ENCODE peak calls at places on chromosome 11, in ten cellular contexts. D is CD4-positive, alpha-beta T cell; N is stimulated activated CD8-positive, alpha-beta memory T cell treated with anti-CD3 and anti-CD28 coated beads, Interleukin-4, amount 100 ng/mL, for 48 hours; F is ovary; J is AG10803; L is Caco-2; V is heart left ventricle; C is activated CD8-positive, alpha-beta memory T cell treated with anti-CD3 and anti-CD28 coated beads, Interleukin-2, amount 50 U/mL, for 4 hours; E is DMS79; T is small intestine. O is an unnamed sample.

GRCh38 chr11:95149659-95150294 is 60.1 kb downstream of the ENDOD1 start:
- DNase-seq in D (no peak), N (no peak), F (peak), J (peak), L (peak), V (peak), C (no peak), E (no peak), T (peak), O (peak)

GRCh38 chr11:118232659-118233058 is 7.8 kb upstream of the JAML start:
- DNase-seq in D (no peak), N (peak), F (no peak), J (no peak), L (no peak), V (no peak), C (peak), E (no peak), T (no peak), O (no peak)

GRCh38 chr11:44983786-44984185 is 33.1 kb upstream of the TP53I11 start:
- DNase-seq in D (no peak), N (no peak), F (peak), J (no peak), L (peak), V (no peak), C (no peak), E (no peak), T (no peak), O (no peak)

GRCh38 chr11:132318421-132319157 is 948.2 kb downstream of the NTM start:
- DNase-seq in D (no peak), N (no peak), F (no peak), J (peak), L (no peak), V (no peak), C (no peak), E (no peak), T (no peak), O (no peak)

GRCh38 chr11:105706025-105706530 is 96.2 kb downstream of the GRIA4 start:
- DNase-seq in D (no peak), N (no peak), F (no peak), J (no peak), L (no peak), V (no peak), C (no peak), E (no peak), T (no peak), O (no peak)

GRCh38 chr11:122556605-122557004 is 98.9 kb upstream of the UBASH3B start:
- DNase-seq in D (peak), N (peak), F (no peak), J (peak), L (no peak), V (peak), C (peak), E (peak), T (peak), O (peak)

GRCh38 chr11:44617671-44618461 is 52.4 kb downstream of the CD82 start:
- DNase-seq in D (no peak), N (peak), F (no peak), J (no peak), L (peak), V (no peak), C (no peak), E (no peak), T (no peak), O (no peak)

GRCh38 chr11:33515347-33515746 is 185.3 kb downstream of the C11orf91 start:
- DNase-seq in D (no peak), N (no peak), F (no peak), J (peak), L (no peak), V (no peak), C (no peak), E (no peak), T (no peak), O (no peak)

GRCh38 chr11:4178813-4179662 is 84.4 kb downstream of the RRM1 start:
- DNase-seq in D (no peak), N (no peak), F (no peak), J (no peak), L (no peak), V (no peak), C (no peak), E (no peak), T (no peak), O (no peak)

GRCh38 chr11:60570970-60571369 is 55.8 kb downstream of the MS4A13 start:
- DNase-seq in D (no peak), N (no peak), F (no peak), J (no peak), L (no peak), V (no peak), C (no peak), E (no peak), T (no peak), O (no peak)

GRCh38 chr11:37952035-37952434 is 1354.0 kb upstream of the RAG2 start:
- DNase-seq in D (no peak), N (no peak), F (no peak), J (no peak), L (no peak), V (no peak), C (no peak), E (no peak), T (no peak), O (no peak)

GRCh38 chr11:65432133-65432650 is 9.6 kb downstream of the NEAT1 start:
- DNase-seq in D (no peak), N (no peak), F (no peak), J (peak), L (no peak), V (no peak), C (no peak), E (no peak), T (peak), O (no peak)

GRCh38 chr11:6258571-6258998 is 1.1 kb upstream of the CCKBR start:
- DNase-seq in D (no peak), N (no peak), F (no peak), J (no peak), L (no peak), V (no peak), C (no peak), E (no peak), T (no peak), O (no peak)

GRCh38 chr11:88355887-88356286 is 18.4 kb upstream of the CTSC start:
- DNase-seq in D (no peak), N (no peak), F (no peak), J (no peak), L (no peak), V (no peak), C (no peak), E (no peak), T (no peak), O (no peak)

GRCh38 chr11:122853971-122854446 is 15.7 kb downstream of the CRTAM start:
- DNase-seq in D (no peak), N (no peak), F (peak), J (peak), L (peak), V (no peak), C (peak), E (peak), T (peak), O (peak)

GRCh38 chr11:126839496-126839895 is 161.1 kb downstream of the KIRREL3 start:
- DNase-seq in D (no peak), N (no peak), F (no peak), J (no peak), L (no peak), V (no peak), C (no peak), E (no peak), T (no peak), O (no peak)

GRCh38 chr11:95922536-95923440 is 1.1 kb downstream of the MTMR2 start:
- DNase-seq in D (no peak), N (no peak), F (no peak), J (peak), L (no peak), V (no peak), C (no peak), E (no peak), T (peak), O (no peak)